ENCODE peak calls at places on chromosomes 4 and X, in seven cellular contexts. One of them, this sample, is unnamed.

GRCh38 chrX:2184089-2184488 is 316.7 kb downstream of the DHRSX start:
- DNase-seq in fibroblast of lung: no peak
- DNase-seq in upper lobe of right lung: no peak
- DNase-seq in sigmoid colon: no peak
- DNase-seq in osteocyte: no peak
- DNase-seq in RWPE1: no peak
- DNase-seq in OCI-LY7: no peak
- DNase-seq in this sample: no peak

GRCh38 chrX:20517565-20517964 is 250.9 kb upstream of the RPS6KA3 start:
- DNase-seq in OCI-LY7: no peak
- DNase-seq in osteocyte: no peak
- DNase-seq in RWPE1: no peak
- DNase-seq in fibroblast of lung: peak
- DNase-seq in sigmoid colon: no peak
- DNase-seq in upper lobe of right lung: no peak
- DNase-seq in this sample: no peak

GRCh38 chr4:182645511-182645910 is 271.7 kb downstream of the DCTD start:
- DNase-seq in upper lobe of right lung: no peak
- DNase-seq in fibroblast of lung: peak
- DNase-seq in RWPE1: no peak
- DNase-seq in osteocyte: no peak
- DNase-seq in sigmoid colon: no peak
- DNase-seq in OCI-LY7: no peak
- DNase-seq in this sample: no peak

GRCh38 chr4:112284662-112285411 is 867 bp downstream of the TIFA start:
- DNase-seq in osteocyte: no peak
- DNase-seq in OCI-LY7: peak
- DNase-seq in fibroblast of lung: peak
- DNase-seq in RWPE1: no peak
- DNase-seq in upper lobe of right lung: no peak
- DNase-seq in sigmoid colon: no peak
- DNase-seq in this sample: peak

GRCh38 chr4:164384416-164384815 is 369.5 kb upstream of the SMIM31 start:
- DNase-seq in RWPE1: no peak
- DNase-seq in fibroblast of lung: no peak
- DNase-seq in osteocyte: no peak
- DNase-seq in sigmoid colon: no peak
- DNase-seq in upper lobe of right lung: no peak
- DNase-seq in OCI-LY7: no peak
- DNase-seq in this sample: no peak

GRCh38 chr4:56804551-56804950 is 16.9 kb downstream of the SPINK2 start:
- DNase-seq in OCI-LY7: no peak
- DNase-seq in upper lobe of right lung: no peak
- DNase-seq in RWPE1: no peak
- DNase-seq in fibroblast of lung: no peak
- DNase-seq in osteocyte: no peak
- DNase-seq in sigmoid colon: no peak
- DNase-seq in this sample: no peak

GRCh38 chr4:166875821-166876220 is 358.5 kb downstream of the SPOCK3 start:
- DNase-seq in osteocyte: no peak
- DNase-seq in upper lobe of right lung: no peak
- DNase-seq in fibroblast of lung: no peak
- DNase-seq in OCI-LY7: no peak
- DNase-seq in sigmoid colon: no peak
- DNase-seq in RWPE1: no peak
- DNase-seq in this sample: no peak

GRCh38 chr4:110636677-110637407 is 14.0 kb upstream of the PITX2 start:
- DNase-seq in fibroblast of lung: no peak
- DNase-seq in upper lobe of right lung: no peak
- DNase-seq in sigmoid colon: no peak
- DNase-seq in osteocyte: no peak
- DNase-seq in RWPE1: no peak
- DNase-seq in OCI-LY7: no peak
- DNase-seq in this sample: no peak

GRCh38 chr4:36399762-36400353 is 118.4 kb downstream of the DTHD1 start:
- DNase-seq in fibroblast of lung: peak
- DNase-seq in RWPE1: peak
- DNase-seq in OCI-LY7: peak
- DNase-seq in sigmoid colon: no peak
- DNase-seq in upper lobe of right lung: no peak
- DNase-seq in osteocyte: no peak
- DNase-seq in this sample: peak

GRCh38 chr4:125321709-125322362 is 7.1 kb downstream of the FAT4 start:
- DNase-seq in fibroblast of lung: peak
- DNase-seq in upper lobe of right lung: no peak
- DNase-seq in osteocyte: no peak
- DNase-seq in RWPE1: no peak
- DNase-seq in sigmoid colon: no peak
- DNase-seq in OCI-LY7: no peak
- DNase-seq in this sample: peak

GRCh38 chrX:12970691-12971202 is 4.2 kb upstream of the TMSB4X start:
- DNase-seq in upper lobe of right lung: no peak
- DNase-seq in sigmoid colon: no peak
- DNase-seq in OCI-LY7: no peak
- DNase-seq in osteocyte: no peak
- DNase-seq in RWPE1: no peak
- DNase-seq in fibroblast of lung: peak
- DNase-seq in this sample: no peak

GRCh38 chrX:54933150-54933826 is 12.7 kb downstream of the TRO start:
- DNase-seq in upper lobe of right lung: no peak
- DNase-seq in fibroblast of lung: no peak
- DNase-seq in osteocyte: no peak
- DNase-seq in OCI-LY7: no peak
- DNase-seq in RWPE1: no peak
- DNase-seq in sigmoid colon: no peak
- DNase-seq in this sample: no peak

GRCh38 chr4:39642885-39643550 is 4.4 kb upstream of the SMIM14 start:
- DNase-seq in fibroblast of lung: no peak
- DNase-seq in OCI-LY7: no peak
- DNase-seq in osteocyte: peak
- DNase-seq in sigmoid colon: no peak
- DNase-seq in upper lobe of right lung: no peak
- DNase-seq in RWPE1: no peak
- DNase-seq in this sample: peak

GRCh38 chr4:600166-600565 is 24.1 kb upstream of the TMEM271 start:
- DNase-seq in osteocyte: peak
- DNase-seq in fibroblast of lung: no peak
- DNase-seq in upper lobe of right lung: no peak
- DNase-seq in OCI-LY7: no peak
- DNase-seq in RWPE1: no peak
- DNase-seq in sigmoid colon: no peak
- DNase-seq in this sample: no peak
- TF ChIP-seq CTCF in osteocyte: no peak
- TF ChIP-seq CTCF in fibroblast of lung: no peak
- TF ChIP-seq CTCF in upper lobe of right lung: no peak
- TF ChIP-seq CTCF in OCI-LY7: no peak
- TF ChIP-seq CTCF in RWPE1: no peak
- TF ChIP-seq CTCF in sigmoid colon: no peak
- TF ChIP-seq CTCF in this sample: no peak

GRCh38 chrX:84796321-84796720 is 207.4 kb upstream of the APOOL start:
- DNase-seq in sigmoid colon: no peak
- DNase-seq in upper lobe of right lung: no peak
- DNase-seq in osteocyte: no peak
- DNase-seq in RWPE1: no peak
- DNase-seq in fibroblast of lung: no peak
- DNase-seq in OCI-LY7: no peak
- DNase-seq in this sample: no peak
- TF ChIP-seq CTCF in sigmoid colon: no peak
- TF ChIP-seq CTCF in upper lobe of right lung: no peak
- TF ChIP-seq CTCF in osteocyte: no peak
- TF ChIP-seq CTCF in RWPE1: no peak
- TF ChIP-seq CTCF in fibroblast of lung: no peak
- TF ChIP-seq CTCF in OCI-LY7: no peak
- TF ChIP-seq CTCF in this sample: no peak

GRCh38 chr4:136713140-136713539 is 819.2 kb downstream of the PCDH18 start:
- DNase-seq in upper lobe of right lung: no peak
- DNase-seq in OCI-LY7: no peak
- DNase-seq in RWPE1: no peak
- DNase-seq in fibroblast of lung: peak
- DNase-seq in osteocyte: no peak
- DNase-seq in sigmoid colon: no peak
- DNase-seq in this sample: peak
- TF ChIP-seq CTCF in upper lobe of right lung: no peak
- TF ChIP-seq CTCF in OCI-LY7: no peak
- TF ChIP-seq CTCF in RWPE1: no peak
- TF ChIP-seq CTCF in fibroblast of lung: peak
- TF ChIP-seq CTCF in osteocyte: peak
- TF ChIP-seq CTCF in sigmoid colon: no peak
- TF ChIP-seq CTCF in this sample: no peak

GRCh38 chrX:26848511-26848910 is 614.6 kb downstream of the PPP4R3C start:
- DNase-seq in upper lobe of right lung: no peak
- DNase-seq in fibroblast of lung: peak
- DNase-seq in OCI-LY7: no peak
- DNase-seq in sigmoid colon: no peak
- DNase-seq in RWPE1: no peak
- DNase-seq in osteocyte: no peak
- DNase-seq in this sample: no peak

GRCh38 chrX:26851981-26852380 is 611.2 kb downstream of the PPP4R3C start:
- DNase-seq in RWPE1: no peak
- DNase-seq in fibroblast of lung: peak
- DNase-seq in sigmoid colon: no peak
- DNase-seq in OCI-LY7: no peak
- DNase-seq in upper lobe of right lung: no peak
- DNase-seq in osteocyte: no peak
- DNase-seq in this sample: peak
- TF ChIP-seq CTCF in RWPE1: no peak
- TF ChIP-seq CTCF in fibroblast of lung: no peak
- TF ChIP-seq CTCF in sigmoid colon: no peak
- TF ChIP-seq CTCF in OCI-LY7: no peak
- TF ChIP-seq CTCF in upper lobe of right lung: no peak
- TF ChIP-seq CTCF in osteocyte: peak
- TF ChIP-seq CTCF in this sample: peak

DNA sequence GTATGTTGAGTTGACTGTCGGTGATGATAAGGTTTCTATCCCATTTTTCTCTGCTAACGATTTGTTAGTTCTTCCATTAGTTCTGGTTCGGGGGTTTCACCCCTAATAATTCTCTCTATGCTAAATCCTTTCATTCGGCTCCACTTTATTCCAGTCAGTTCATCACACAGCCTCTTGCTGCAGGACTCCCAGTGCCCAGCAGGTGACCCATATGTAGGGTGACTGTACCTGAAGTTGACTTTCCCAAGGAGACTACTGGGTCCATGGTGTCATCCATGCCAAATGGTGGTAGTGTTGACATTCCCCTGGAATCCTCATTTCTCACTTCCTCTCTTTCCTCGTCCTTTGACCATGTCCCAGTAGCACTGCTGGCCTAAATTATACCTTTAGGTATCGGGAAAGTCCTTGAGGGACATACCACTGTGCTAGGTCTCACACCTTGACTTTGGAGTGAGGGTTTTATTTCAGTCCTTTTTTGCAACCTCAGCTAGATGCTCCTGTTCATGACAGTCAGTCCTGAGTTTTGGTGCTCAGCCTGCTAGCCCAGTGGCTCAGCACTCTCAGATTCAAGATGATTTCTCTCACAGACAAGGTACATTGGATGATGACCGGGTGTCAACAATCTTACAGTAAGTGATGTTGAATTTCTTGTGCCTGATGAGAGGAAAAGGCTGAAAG is 105.1 kb upstream of the ARHGAP24 start:
- DNase-seq in RWPE1: no peak
- DNase-seq in sigmoid colon: no peak
- DNase-seq in osteocyte: no peak
- DNase-seq in fibroblast of lung: no peak
- DNase-seq in OCI-LY7: no peak
- DNase-seq in upper lobe of right lung: no peak
- DNase-seq in this sample: no peak
- TF ChIP-seq CTCF in RWPE1: no peak
- TF ChIP-seq CTCF in sigmoid colon: no peak
- TF ChIP-seq CTCF in osteocyte: no peak
- TF ChIP-seq CTCF in fibroblast of lung: no peak
- TF ChIP-seq CTCF in OCI-LY7: no peak
- TF ChIP-seq CTCF in upper lobe of right lung: no peak
- TF ChIP-seq CTCF in this sample: no peak

DNA sequence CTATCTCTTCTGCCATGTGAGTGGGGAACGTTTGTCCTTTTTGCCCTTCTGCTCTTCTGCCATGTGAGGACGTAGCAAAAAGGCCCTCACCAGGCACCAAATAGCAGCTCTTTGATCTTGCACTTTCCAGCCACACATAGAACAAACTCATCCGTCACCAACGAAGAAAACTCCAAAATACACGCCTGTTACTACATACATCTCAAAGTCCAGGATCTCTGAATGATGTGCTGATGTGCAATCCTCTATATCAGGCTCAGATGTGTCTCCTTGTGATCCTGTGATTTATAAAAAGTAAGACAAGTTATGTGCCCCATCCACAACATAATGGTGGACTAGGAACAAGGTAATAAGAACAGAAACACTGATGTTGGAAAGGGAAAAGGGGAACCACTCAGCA is 9.8 kb upstream of the TAB3 start:
- DNase-seq in osteocyte: no peak
- DNase-seq in fibroblast of lung: no peak
- DNase-seq in OCI-LY7: no peak
- DNase-seq in upper lobe of right lung: no peak
- DNase-seq in RWPE1: no peak
- DNase-seq in sigmoid colon: no peak
- DNase-seq in this sample: no peak
- TF ChIP-seq CTCF in osteocyte: no peak
- TF ChIP-seq CTCF in fibroblast of lung: no peak
- TF ChIP-seq CTCF in OCI-LY7: no peak
- TF ChIP-seq CTCF in upper lobe of right lung: no peak
- TF ChIP-seq CTCF in RWPE1: no peak
- TF ChIP-seq CTCF in sigmoid colon: no peak
- TF ChIP-seq CTCF in this sample: no peak

GRCh38 chrX:139864613-139865012 is 68.2 kb downstream of the ATP11C start:
- DNase-seq in fibroblast of lung: no peak
- DNase-seq in RWPE1: no peak
- DNase-seq in OCI-LY7: no peak
- DNase-seq in osteocyte: no peak
- DNase-seq in sigmoid colon: no peak
- DNase-seq in upper lobe of right lung: no peak
- DNase-seq in this sample: no peak

DNA sequence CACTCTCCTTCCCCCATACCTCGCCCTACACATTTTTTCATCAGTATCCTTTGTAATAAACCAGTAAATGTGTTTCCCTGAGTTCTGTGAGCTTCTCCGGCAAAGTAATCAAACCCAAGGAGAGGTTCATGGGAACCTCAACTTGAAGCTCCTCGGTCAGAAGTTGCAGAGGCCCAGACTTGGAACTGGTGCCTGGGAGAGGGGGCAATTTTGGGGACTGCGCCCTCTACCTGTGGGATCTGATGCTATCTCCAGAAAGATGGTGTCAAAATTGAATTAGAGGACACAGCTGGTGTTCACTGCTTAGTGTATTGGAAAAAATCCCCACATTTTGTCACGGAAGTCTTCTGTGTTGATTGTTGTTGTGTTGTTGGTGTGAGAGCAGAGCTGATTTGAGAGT is 70.6 kb downstream of the ATP11C start:
- DNase-seq in fibroblast of lung: no peak
- DNase-seq in osteocyte: no peak
- DNase-seq in sigmoid colon: no peak
- DNase-seq in OCI-LY7: no peak
- DNase-seq in RWPE1: no peak
- DNase-seq in upper lobe of right lung: no peak
- DNase-seq in this sample: no peak
- TF ChIP-seq CTCF in fibroblast of lung: no peak
- TF ChIP-seq CTCF in osteocyte: no peak
- TF ChIP-seq CTCF in sigmoid colon: no peak
- TF ChIP-seq CTCF in OCI-LY7: peak
- TF ChIP-seq CTCF in RWPE1: no peak
- TF ChIP-seq CTCF in upper lobe of right lung: no peak
- TF ChIP-seq CTCF in this sample: no peak

GRCh38 chr4:169311643-169312365 is 41.0 kb upstream of the SH3RF1 start:
- DNase-seq in osteocyte: no peak
- DNase-seq in RWPE1: peak
- DNase-seq in upper lobe of right lung: no peak
- DNase-seq in OCI-LY7: peak
- DNase-seq in sigmoid colon: no peak
- DNase-seq in fibroblast of lung: peak
- DNase-seq in this sample: peak
- TF ChIP-seq CTCF in osteocyte: peak
- TF ChIP-seq CTCF in RWPE1: no peak
- TF ChIP-seq CTCF in upper lobe of right lung: peak
- TF ChIP-seq CTCF in OCI-LY7: peak
- TF ChIP-seq CTCF in sigmoid colon: no peak
- TF ChIP-seq CTCF in fibroblast of lung: peak
- TF ChIP-seq CTCF in this sample: peak

This sample was measured in MCF 10A.